ENCODE peak calls at places on chromosomes 16 and 17, in ten cellular contexts. X is spleen, H is astrocyte of the spinal cord, Y is BE2C, A is cardiac muscle cell, S is H1, F is IMR-90, C is AG10803, L is cardiac fibroblast, I is GM12865. K is an unnamed sample.

GRCh38 chr17:77741109-77741508 is 217.4 kb upstream of the TNRC6C start:
- DNase-seq in X (peak; percentile 57), H (no peak), Y (no peak), A (no peak), S (peak; percentile 87), F (no peak), C (no peak), L (no peak), I (peak; percentile 9), K (no peak)

GRCh38 chr16:58299757-58300349 is 5.0 kb upstream of the PRSS54 start:
- DNase-seq in X (no peak), H (no peak), Y (peak; percentile 33), A (peak; percentile 36), S (peak; percentile 69), F (peak; percentile 5), C (peak; percentile 8), L (peak; percentile 11), I (peak; percentile 36), K (no peak)

GRCh38 chr16:67082891-67083290 is 26.9 kb upstream of the PHAF1 start:
- DNase-seq in X (no peak), H (peak; percentile 17), Y (no peak), A (no peak), S (no peak), F (peak; percentile 22), C (peak; percentile 31), L (no peak), I (no peak), K (no peak)

GRCh38 chr17:781920-782731 is at the start of the genes GLOD4 and MRM3:
- DNase-seq in X (peak; percentile 98), H (peak; percentile 86), Y (peak; percentile 81), A (peak; percentile 92), S (peak; percentile 99), F (peak; percentile 85), C (peak; percentile 82), L (peak; percentile 86), I (peak; percentile 92), K (peak; percentile 52)

GRCh38 chr16:79564594-79565210 is 35.8 kb downstream of the MAF start:
- DNase-seq in X (no peak), H (no peak), Y (no peak), A (no peak), S (no peak), F (no peak), C (no peak), L (no peak), I (no peak), K (no peak)

GRCh38 chr17:79769596-79770520 is 8.1 kb upstream of the CBX2 start:
- DNase-seq in X (peak; percentile 57), H (no peak), Y (no peak), A (no peak), S (no peak), F (no peak), C (no peak), L (no peak), I (no peak), K (no peak)

GRCh38 chr16:1224558-1224957 is 510 bp downstream of the TPSG1 start:
- DNase-seq in X (no peak), H (no peak), Y (no peak), A (no peak), S (no peak), F (no peak), C (no peak), L (no peak), I (no peak), K (no peak)

GRCh38 chr17:34390649-34391048 is 27.6 kb upstream of the CCL1 start:
- DNase-seq in X (no peak), H (no peak), Y (no peak), A (no peak), S (no peak), F (no peak), C (no peak), L (no peak), I (no peak), K (no peak)

DNA sequence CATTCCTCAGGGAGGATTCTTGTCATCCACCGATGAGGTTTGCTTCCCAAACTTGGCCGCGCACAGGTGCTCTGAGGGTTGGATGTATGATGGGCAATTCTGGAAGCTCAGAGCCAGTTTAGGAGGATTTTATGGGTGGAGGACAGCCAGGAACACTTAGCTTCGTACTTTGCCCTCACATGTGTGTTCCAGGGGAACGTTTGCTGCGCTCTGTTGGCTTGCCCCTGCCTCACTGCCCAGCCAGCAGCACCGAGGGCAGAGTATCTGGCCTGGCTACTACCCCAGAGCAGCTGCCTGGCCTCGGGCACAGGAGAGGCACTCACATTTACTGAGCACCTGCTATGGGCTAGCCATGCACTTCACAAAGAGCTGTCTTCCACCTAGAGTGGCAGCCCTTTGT is 14.1 kb downstream of the SEZ6 start:
- DNase-seq in X (no peak), H (no peak), Y (no peak), A (no peak), S (no peak), F (no peak), C (no peak), L (no peak), I (no peak), K (no peak)
- H3K4me3 ChIP-seq in X (no peak overlapping the region), H (no peak overlapping the region), Y (no peak overlapping the region), A (no peak overlapping the region), S (no peak overlapping the region), F (no peak overlapping the region), C (no peak overlapping the region), L (no peak overlapping the region), I (no peak overlapping the region), K (no peak overlapping the region)

GRCh38 chr17:35537569-35538209 is at the start of gene SLFN12L:
- DNase-seq in X (no peak), H (no peak), Y (no peak), A (no peak), S (no peak), F (no peak), C (no peak), L (peak; percentile 33), I (peak; percentile 82), K (no peak)

GRCh38 chr17:35540589-35541404 is 3.3 kb upstream of the SLFN12L start:
- DNase-seq in X (peak; percentile 89), H (peak; percentile 46), Y (no peak), A (peak; percentile 52), S (no peak), F (peak; percentile 51), C (peak; percentile 25), L (peak; percentile 50), I (peak; percentile 75), K (peak; percentile 18)

GRCh38 chr17:35541434-35541833 is 4.0 kb upstream of the SLFN12L start:
- DNase-seq in X (no peak), H (no peak), Y (no peak), A (no peak), S (no peak), F (no peak), C (no peak), L (no peak), I (no peak), K (no peak)

GRCh38 chr17:35536664-35537160 is 766 bp downstream of the SLFN12L start:
- DNase-seq in X (no peak), H (no peak), Y (no peak), A (no peak), S (no peak), F (no peak), C (no peak), L (no peak), I (peak; percentile 54), K (no peak)

GRCh38 chr17:35539659-35540026 is 2.2 kb upstream of the SLFN12L start:
- DNase-seq in X (no peak), H (no peak), Y (no peak), A (no peak), S (no peak), F (no peak), C (no peak), L (no peak), I (no peak), K (no peak)
- H3K4me3 ChIP-seq in X (no peak overlapping the region), H (no peak overlapping the region), Y (no peak overlapping the region), A (no peak overlapping the region), S (no peak overlapping the region), F (no peak overlapping the region), C (no peak overlapping the region), L (no peak overlapping the region), I (peak overlapping the region; percentile 79), K (no peak overlapping the region)

GRCh38 chr16:2816751-2817495 is at the start of gene PRSS21:
- DNase-seq in X (peak; percentile 66), H (no peak), Y (no peak), A (no peak), S (peak; percentile 83), F (no peak), C (no peak), L (no peak), I (peak; percentile 62), K (no peak)

GRCh38 chr16:2818278-2818876 is 1.3 kb downstream of the PRSS21 start:
- DNase-seq in X (peak; percentile 53), H (no peak), Y (no peak), A (no peak), S (no peak), F (no peak), C (no peak), L (no peak), I (no peak), K (no peak)

GRCh38 chr16:2819179-2819938 is 2.3 kb downstream of the PRSS21 start:
- DNase-seq in X (peak; percentile 40), H (no peak), Y (no peak), A (no peak), S (no peak), F (no peak), C (no peak), L (no peak), I (no peak), K (no peak)

GRCh38 chr16:2815299-2815771 is 1.7 kb upstream of the PRSS21 start:
- DNase-seq in X (peak; percentile 35), H (no peak), Y (no peak), A (no peak), S (no peak), F (no peak), C (no peak), L (no peak), I (no peak), K (no peak)

DNA sequence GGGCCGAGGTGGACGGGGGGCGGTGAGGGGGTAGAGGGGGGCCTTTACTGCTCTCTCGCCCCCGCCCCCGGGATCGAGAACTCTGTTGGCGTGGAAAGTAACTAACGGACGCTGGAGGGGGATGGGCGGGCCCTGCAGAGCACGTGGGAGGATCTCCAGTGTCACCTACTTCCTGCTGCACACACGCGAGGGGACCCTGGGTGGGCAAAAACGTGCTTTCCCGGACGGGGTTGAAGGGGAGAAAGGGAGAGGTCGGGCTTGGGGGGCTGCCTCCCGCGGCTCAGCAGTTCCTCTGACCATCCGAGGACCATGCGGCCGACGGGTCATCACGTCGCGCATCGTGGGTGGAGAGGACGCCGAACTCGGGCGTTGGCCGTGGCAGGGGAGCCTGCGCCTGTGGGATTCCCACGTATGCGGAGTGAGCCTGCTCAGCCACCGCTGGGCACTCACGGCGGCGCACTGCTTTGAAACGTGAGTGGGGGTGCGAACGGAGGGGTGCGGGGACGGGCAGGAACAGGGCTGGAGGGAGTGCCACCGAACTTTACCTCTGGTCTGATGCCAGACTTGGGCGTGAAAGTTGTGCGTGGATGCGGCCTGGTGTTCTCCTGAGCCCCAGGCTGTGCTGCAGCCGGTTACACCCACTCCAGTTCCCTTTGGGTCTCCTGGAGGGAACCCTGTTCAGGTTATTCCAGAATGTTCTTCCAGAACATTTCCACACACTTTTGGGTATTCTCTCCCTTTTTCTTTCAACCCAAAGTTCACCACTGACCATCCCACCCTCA is 650 bp downstream of the PRSS21 start:
- DNase-seq in X (peak; percentile 66), H (no peak), Y (no peak), A (no peak), S (no peak), F (no peak), C (no peak), L (no peak), I (peak; percentile 49), K (no peak)
- H3K4me3 ChIP-seq in X (no peak overlapping the region), H (no peak overlapping the region), Y (no peak overlapping the region), A (no peak overlapping the region), S (no peak overlapping the region), F (no peak overlapping the region), C (no peak overlapping the region), L (no peak overlapping the region), I (peak overlapping the region; percentile 64), K (no peak overlapping the region)

DNA sequence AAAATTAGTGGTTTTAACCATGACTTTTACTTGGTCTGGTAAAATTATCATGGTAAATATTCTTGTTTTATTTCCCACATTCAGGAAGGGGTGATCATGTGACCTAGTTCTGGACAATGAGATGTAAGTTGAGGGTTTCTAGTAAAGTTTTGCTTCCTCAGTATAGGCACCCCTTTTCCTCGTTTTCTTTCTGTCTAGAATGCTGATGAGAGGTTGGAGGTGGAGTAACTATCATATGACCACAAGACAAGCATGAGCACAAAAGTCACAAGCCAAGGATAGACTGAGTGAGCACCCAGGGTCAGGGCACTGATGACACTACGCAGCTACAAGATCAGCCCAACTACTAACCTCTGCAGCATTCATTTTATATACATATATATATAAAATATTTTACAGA is 53.9 kb downstream of the MYO1D start:
- DNase-seq in X (no peak), H (peak; percentile 5), Y (no peak), A (peak; percentile 18), S (no peak), F (no peak), C (no peak), L (no peak), I (no peak), K (no peak)
- H3K4me3 ChIP-seq in X (no peak overlapping the region), H (no peak overlapping the region), Y (no peak overlapping the region), A (peak overlapping the region; percentile 16), S (no peak overlapping the region), F (no peak overlapping the region), C (no peak overlapping the region), L (no peak overlapping the region), I (no peak overlapping the region), K (no peak overlapping the region)

K was measured in skeletal muscle cell.